ENCODE peak calls at places on chromosome 7, in four cellular contexts. L is astrocyte of the cerebellum, N is mesothelial cell of epicardium, B is fibroblast of pulmonary artery. Z is an unnamed sample.

GRCh38 chr7:135111379-135111778 is 36.5 kb upstream of the TMEM140 start:
- DNase-seq in L (no peak), N (no peak), B (peak), Z (no peak)

GRCh38 chr7:65477326-65477725 is 103.7 kb downstream of the ZNF92 start:
- DNase-seq in L (no peak), N (no peak), B (no peak), Z (no peak)

GRCh38 chr7:95102662-95103061 is 195.3 kb downstream of the PPP1R9A start:
- DNase-seq in L (no peak), N (no peak), B (peak), Z (no peak)

GRCh38 chr7:101179117-101179779 is 845 bp downstream of the NAT16 start:
- DNase-seq in L (no peak), N (no peak), B (no peak), Z (no peak)

GRCh38 chr7:95897557-95898183 is 125.3 kb downstream of the DYNC1I1 start:
- DNase-seq in L (no peak), N (no peak), B (no peak), Z (no peak)

GRCh38 chr7:105877736-105878135 is 1.3 kb upstream of the ATXN7L1 start:
- DNase-seq in L (no peak), N (no peak), B (peak), Z (no peak)

GRCh38 chr7:29538322-29538874 is 25.2 kb upstream of the PRR15 start:
- DNase-seq in L (no peak), N (no peak), B (no peak), Z (no peak)

GRCh38 chr7:137850586-137850985 is 3.8 kb upstream of the DGKI start:
- DNase-seq in L (no peak), N (no peak), B (no peak), Z (no peak)

GRCh38 chr7:126668367-126668752 is 584.4 kb downstream of the GRM8 start:
- DNase-seq in L (no peak), N (no peak), B (no peak), Z (no peak)

GRCh38 chr7:70612811-70613210 is 519.1 kb upstream of the GALNT17 start:
- DNase-seq in L (no peak), N (no peak), B (no peak), Z (no peak)

GRCh38 chr7:372546-372938 is 82.6 kb downstream of the FOXL3 start:
- DNase-seq in L (no peak), N (no peak), B (no peak), Z (no peak)

GRCh38 chr7:150897502-150898474 is 45.5 kb downstream of the AOC1 start:
- DNase-seq in L (no peak), N (no peak), B (no peak), Z (no peak)

GRCh38 chr7:95534796-95535195 is 49.1 kb downstream of the ASB4 start:
- DNase-seq in L (no peak), N (no peak), B (no peak), Z (no peak)

GRCh38 chr7:44306608-44307007 is 18.8 kb downstream of the CAMK2B start:
- DNase-seq in L (no peak), N (no peak), B (no peak), Z (no peak)

GRCh38 chr7:150339369-150339768 is 2.1 kb downstream of the RARRES2 start:
- DNase-seq in L (no peak), N (no peak), B (no peak), Z (no peak)

GRCh38 chr7:36286688-36287087 is 103.0 kb upstream of the ANLN start:
- DNase-seq in L (no peak), N (no peak), B (no peak), Z (no peak)

GRCh38 chr7:17608114-17608833 is 309.8 kb downstream of the AHR start:
- DNase-seq in L (no peak), N (no peak), B (peak), Z (no peak)

GRCh38 chr7:125136755-125137547 is 207.3 kb upstream of the POT1 start:
- DNase-seq in L (peak), N (no peak), B (peak), Z (no peak)

GRCh38 chr7:65404020-65404419 is 30.4 kb downstream of the ZNF92 start:
- DNase-seq in L (no peak), N (no peak), B (no peak), Z (no peak)

GRCh38 chr7:16816820-16817219 is 12.0 kb upstream of the AGR2 start:
- DNase-seq in L (no peak), N (no peak), B (no peak), Z (no peak)

GRCh38 chr7:142301299-142301698 is 43.4 kb upstream of the PRSS58 start:
- DNase-seq in L (no peak), N (no peak), B (no peak), Z (no peak)

GRCh38 chr7:55629051-55629677 is 56.9 kb upstream of the VOPP1 start:
- DNase-seq in L (no peak), N (no peak), B (no peak), Z (no peak)

GRCh38 chr7:97357459-97357858 is 240.0 kb downstream of the SDHAF3 start:
- DNase-seq in L (no peak), N (no peak), B (no peak), Z (no peak)

GRCh38 chr7:150964593-150965111 is 13.5 kb downstream of the KCNH2 start:
- DNase-seq in L (no peak), N (no peak), B (no peak), Z (no peak)

GRCh38 chr7:120996333-120996982 is 7.9 kb downstream of the CPED1 start:
- DNase-seq in L (peak), N (no peak), B (peak), Z (peak)

GRCh38 chr7:130118801-130119200 is 48.5 kb downstream of the KLHDC10 start:
- DNase-seq in L (no peak), N (no peak), B (no peak), Z (no peak)

GRCh38 chr7:111835066-111835465 is 272.8 kb upstream of the IMMP2L start:
- DNase-seq in L (peak), N (no peak), B (peak), Z (peak)

GRCh38 chr7:102991540-102992214 is 78.9 kb downstream of the LRRC17 start:
- DNase-seq in L (peak), N (no peak), B (peak), Z (peak)

GRCh38 chr7:35781200-35781701 is 19.6 kb upstream of the SEPTIN7 start:
- DNase-seq in L (no peak), N (no peak), B (peak), Z (no peak)

GRCh38 chr7:112510032-112510742 is 29.4 kb downstream of the LSMEM1 start:
- DNase-seq in L (peak), N (no peak), B (peak), Z (no peak)

GRCh38 chr7:138864667-138865066 is 66.7 kb upstream of the ATP6V0A4 start:
- DNase-seq in L (no peak), N (no peak), B (peak), Z (no peak)

GRCh38 chr7:155001756-155002410 is 1.0 kb downstream of the PAXIP1 start:
- DNase-seq in L (no peak), N (no peak), B (peak), Z (no peak)

DNA sequence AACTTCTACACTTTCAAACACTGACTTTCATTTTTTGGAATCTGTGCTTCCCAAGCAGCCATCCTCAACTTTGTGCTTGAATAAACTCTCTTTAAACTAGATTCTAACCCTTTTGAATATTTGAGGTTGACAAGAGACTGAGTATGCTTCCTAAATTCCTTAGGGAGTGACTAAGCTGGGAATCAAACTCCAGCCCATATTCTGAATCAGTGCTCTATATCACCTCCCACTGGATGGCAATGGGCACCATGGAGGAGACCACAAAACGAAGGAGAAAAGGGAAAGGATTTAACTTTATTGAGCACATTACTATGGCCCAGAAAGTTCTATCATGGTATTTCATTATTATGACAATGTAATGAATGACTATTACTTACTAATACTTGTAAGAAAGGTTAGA is 17.2 kb upstream of the SLC26A4 start:
- DNase-seq in L (peak), N (no peak), B (peak), Z (no peak)
- TF ChIP-seq CTCF in L (peak), N (no peak), B (peak), Z (peak)

GRCh38 chr7:116584721-116585120 is 59.9 kb downstream of the CAV1 start:
- DNase-seq in L (no peak), N (no peak), B (no peak), Z (no peak)

GRCh38 chr7:116582806-116583444 is 58.1 kb downstream of the CAV1 start:
- DNase-seq in L (no peak), N (no peak), B (peak), Z (peak)

GRCh38 chr7:116579835-116580234 is 55.0 kb downstream of the CAV1 start:
- DNase-seq in L (no peak), N (no peak), B (no peak), Z (no peak)

GRCh38 chr7:116583653-116584052 is 58.8 kb downstream of the CAV1 start:
- DNase-seq in L (no peak), N (no peak), B (no peak), Z (no peak)

DNA sequence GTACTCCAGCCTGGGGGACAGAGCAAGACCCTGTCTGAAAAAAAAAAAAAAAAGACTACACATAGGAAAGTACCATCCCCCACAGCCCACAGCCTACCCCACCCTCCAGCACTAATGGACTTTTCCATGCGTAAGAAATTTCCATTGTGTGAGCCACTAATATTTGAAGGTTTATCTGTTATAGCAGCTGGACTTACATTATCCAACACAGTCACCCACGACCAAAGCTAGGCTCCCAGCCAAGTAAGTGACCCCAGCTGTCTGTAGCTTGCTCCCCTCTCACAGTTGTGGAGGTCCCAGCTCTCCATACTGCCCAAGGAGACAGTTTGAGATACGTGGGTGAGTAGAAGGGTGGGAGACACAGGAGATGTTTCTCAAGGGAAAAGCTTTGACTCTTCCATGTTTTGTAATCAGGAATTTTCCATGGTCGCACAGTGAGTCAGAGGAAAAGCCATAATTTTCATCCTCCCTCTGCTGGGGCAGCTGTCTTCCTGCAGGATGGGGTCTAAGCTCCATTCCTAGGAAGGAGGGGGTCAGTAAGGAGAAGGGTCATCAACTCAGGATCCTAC is 57.4 kb downstream of the CAV1 start:
- DNase-seq in L (no peak), N (no peak), B (peak), Z (no peak)
- TF ChIP-seq CTCF in L (peak), N (no peak), B (peak), Z (peak)

GRCh38 chr7:20114463-20114862 is 102.7 kb downstream of the MACC1 start:
- DNase-seq in L (no peak), N (no peak), B (peak), Z (no peak)
- TF ChIP-seq CTCF in L (no peak), N (no peak), B (no peak), Z (no peak)

GRCh38 chr7:2103071-2103898 is 129.5 kb downstream of the MAD1L1 start:
- DNase-seq in L (no peak), N (no peak), B (no peak), Z (no peak)
- TF ChIP-seq CTCF in L (no peak), N (no peak), B (no peak), Z (no peak)

GRCh38 chr7:47534322-47535032 is 47.4 kb downstream of the TNS3 start:
- DNase-seq in L (no peak), N (no peak), B (no peak), Z (no peak)
- TF ChIP-seq CTCF in L (peak), N (no peak), B (no peak), Z (no peak)

GRCh38 chr7:15561840-15562239 is at the start of gene AGMO:
- DNase-seq in L (no peak), N (no peak), B (peak), Z (no peak)
- TF ChIP-seq CTCF in L (no peak), N (no peak), B (no peak), Z (no peak)